ENCODE peak calls at places on chromosomes 7 and 10, in six cellular contexts. U is fibroblast of pulmonary artery, P is right lobe of liver, E is PC-9, Q is H1, I is foreskin keratinocyte. B is an unnamed sample.

GRCh38 chr10:7121154-7121797 is 289.6 kb downstream of the SFMBT2 start:
- DNase-seq in I (no peak), U (peak), Q (peak), E (peak), P (no peak), B (peak)

GRCh38 chr7:99755085-99755484 is 20.1 kb upstream of the CYP3A7 start:
- DNase-seq in P (no peak), I (no peak), U (no peak), E (no peak), Q (no peak), B (no peak)

GRCh38 chr10:69335063-69335587 is 56.8 kb downstream of the HK1 start:
- DNase-seq in E (peak), U (peak), Q (no peak), P (peak), I (no peak), B (no peak)

GRCh38 chr7:100157334-100158228 is 942 bp downstream of the TRAPPC14 start:
- DNase-seq in Q (no peak), I (peak), E (peak), P (no peak), U (peak), B (no peak)

GRCh38 chr7:150945171-150945852 is 32.8 kb downstream of the KCNH2 start:
- DNase-seq in E (no peak), I (no peak), Q (no peak), P (no peak), U (no peak), B (no peak)

GRCh38 chr10:79431891-79432831 is 13.3 kb downstream of the ZCCHC24 start:
- DNase-seq in U (no peak), I (no peak), P (no peak), E (no peak), Q (no peak), B (no peak)

GRCh38 chr10:97683556-97684357 is 3.3 kb downstream of the AVPI1 start:
- DNase-seq in U (peak), E (peak), Q (no peak), P (no peak), I (peak), B (no peak)

GRCh38 chr7:139774376-139774775 is 3.4 kb downstream of the HIPK2 start:
- DNase-seq in P (no peak), Q (no peak), U (peak), I (peak), E (no peak), B (no peak)

GRCh38 chr7:30700941-30701340 is 18.7 kb upstream of the CRHR2 start:
- DNase-seq in I (no peak), U (no peak), P (no peak), E (no peak), Q (no peak), B (no peak)

GRCh38 chr10:81479316-81479715 is 395.7 kb upstream of the NRG3 start:
- DNase-seq in P (no peak), Q (no peak), U (no peak), I (no peak), E (no peak), B (no peak)

GRCh38 chr7:82740246-82740848 is 296.8 kb upstream of the CACNA2D1 start:
- DNase-seq in I (peak), U (peak), P (no peak), Q (peak), E (peak), B (peak)

GRCh38 chr7:99996755-99997544 is 18.4 kb upstream of the ZKSCAN1 start:
- DNase-seq in E (no peak), P (no peak), I (no peak), U (no peak), Q (no peak), B (no peak)

GRCh38 chr10:73857446-73857845 is 16.9 kb downstream of the CAMK2G start:
- DNase-seq in U (no peak), I (no peak), E (no peak), P (no peak), Q (no peak), B (no peak)

DNA sequence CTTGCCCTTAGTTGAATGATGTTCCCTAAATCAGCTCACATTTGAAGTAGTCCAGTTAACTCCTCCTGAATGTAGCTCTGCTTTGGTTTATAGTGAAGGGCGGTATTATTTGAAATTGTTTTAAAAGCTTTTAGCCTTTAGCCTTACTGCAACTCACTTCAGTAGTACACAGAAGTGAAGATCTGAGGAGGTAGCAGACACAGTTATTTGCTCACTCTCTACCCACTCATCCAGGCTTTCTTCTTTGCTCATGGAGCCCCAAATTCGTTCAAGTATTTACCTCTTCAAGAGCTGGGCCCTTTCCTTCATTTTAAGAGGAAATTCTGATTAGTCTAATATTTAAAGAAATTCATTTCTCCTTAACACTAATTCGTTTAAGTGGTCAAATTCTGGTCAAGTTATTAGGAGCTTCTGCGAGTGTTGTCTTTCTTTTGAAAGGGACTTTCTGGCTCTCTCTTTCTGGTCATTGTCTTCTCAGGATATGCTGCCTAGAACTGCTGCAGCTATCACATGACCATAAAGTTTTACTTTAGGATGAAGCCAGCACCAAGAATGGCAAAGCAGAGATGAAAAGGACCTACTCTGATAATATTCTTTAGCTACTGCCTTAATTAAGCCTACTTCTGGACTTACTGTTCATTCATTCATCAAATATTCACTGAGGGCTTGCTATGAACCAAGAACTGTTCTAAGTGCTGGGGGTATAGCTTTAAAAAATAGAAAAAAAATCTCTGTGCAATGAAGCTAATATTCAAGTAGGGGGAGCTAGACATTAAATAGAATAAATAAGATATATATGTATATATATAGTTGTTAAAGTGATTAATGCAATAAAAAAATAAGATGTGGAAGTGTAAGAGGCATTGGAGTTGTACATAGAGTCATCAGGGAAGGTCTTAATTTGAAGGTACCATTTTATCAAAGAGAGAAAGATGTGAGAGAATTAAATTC is 180.9 kb upstream of the AGR3 start:
- DNase-seq in E (no peak), P (no peak), U (peak), Q (no peak), I (no peak), B (no peak)
- TF ChIP-seq CTCF in E (peak), P (peak), U (peak), Q (no peak), I (peak), B (peak)

GRCh38 chr10:75513292-75513691 is 81.9 kb downstream of the LRMDA start:
- DNase-seq in Q (no peak), P (no peak), U (no peak), E (no peak), I (no peak), B (no peak)
- TF ChIP-seq CTCF in Q (no peak), P (no peak), U (no peak), E (no peak), I (no peak), B (no peak)

GRCh38 chr10:30462513-30462912 is 28.5 kb downstream of the MAP3K8 start:
- DNase-seq in I (no peak), E (no peak), P (no peak), U (no peak), Q (no peak), B (no peak)
- TF ChIP-seq CTCF in I (no peak), E (no peak), P (no peak), U (no peak), Q (no peak), B (no peak)

DNA sequence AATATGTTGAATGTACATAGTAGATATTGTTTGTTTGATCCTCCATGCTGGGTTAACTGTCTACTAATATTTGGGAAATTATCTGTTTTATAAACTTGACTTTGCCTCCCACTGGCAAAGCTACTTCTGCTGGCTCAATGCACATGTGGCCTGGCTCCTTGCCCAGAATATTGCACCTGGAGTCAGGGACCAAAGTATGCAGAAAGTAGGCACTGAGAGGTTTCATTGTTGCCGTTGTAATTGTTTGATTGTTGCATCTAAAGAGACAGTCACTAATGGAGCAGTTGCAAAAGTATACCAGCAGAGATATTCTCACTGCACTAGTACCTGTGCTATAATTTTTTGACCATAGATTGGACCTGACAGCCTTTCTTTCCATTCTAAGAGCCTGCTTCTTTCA is 137.8 kb upstream of the CNTNAP2 start:
- DNase-seq in Q (no peak), P (no peak), E (no peak), U (no peak), I (no peak), B (no peak)
- TF ChIP-seq CTCF in Q (no peak), P (no peak), E (no peak), U (no peak), I (no peak), B (no peak)

DNA sequence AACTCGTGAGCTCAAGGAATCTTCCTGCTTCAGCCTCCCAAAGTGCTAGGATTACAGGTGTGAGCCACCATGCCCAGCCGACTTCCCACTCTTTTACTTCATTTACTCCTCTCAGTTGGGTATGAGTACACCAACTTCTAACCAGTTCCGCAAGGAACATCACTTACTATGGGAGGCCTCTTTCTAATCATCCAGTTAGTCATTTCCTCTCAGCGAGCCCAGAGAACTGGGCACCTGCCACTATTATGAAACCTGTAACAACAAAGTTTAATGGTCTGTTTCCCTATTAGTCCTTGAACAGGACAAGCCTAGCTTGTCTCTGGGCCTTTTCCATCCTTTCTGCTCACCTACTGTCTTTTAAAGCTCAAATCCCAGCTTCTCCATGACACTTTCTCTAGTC is 88.8 kb downstream of the DNMBP start:
- DNase-seq in U (peak), I (peak), E (no peak), Q (no peak), P (no peak), B (no peak)
- TF ChIP-seq CTCF in U (no peak), I (no peak), E (no peak), Q (no peak), P (no peak), B (no peak)

GRCh38 chr7:36460811-36461429 is 71.3 kb downstream of the ANLN start:
- DNase-seq in P (peak), I (no peak), U (no peak), E (no peak), Q (no peak), B (no peak)

GRCh38 chr7:36462551-36463137 is 73.0 kb downstream of the ANLN start:
- DNase-seq in P (no peak), Q (no peak), E (no peak), U (no peak), I (no peak), B (no peak)

GRCh38 chr7:36456135-36456534 is 66.5 kb downstream of the ANLN start:
- DNase-seq in P (no peak), I (no peak), E (no peak), U (no peak), Q (no peak), B (no peak)

GRCh38 chr7:36456548-36456947 is 66.9 kb downstream of the ANLN start:
- DNase-seq in I (no peak), P (no peak), U (no peak), E (no peak), Q (no peak), B (no peak)

DNA sequence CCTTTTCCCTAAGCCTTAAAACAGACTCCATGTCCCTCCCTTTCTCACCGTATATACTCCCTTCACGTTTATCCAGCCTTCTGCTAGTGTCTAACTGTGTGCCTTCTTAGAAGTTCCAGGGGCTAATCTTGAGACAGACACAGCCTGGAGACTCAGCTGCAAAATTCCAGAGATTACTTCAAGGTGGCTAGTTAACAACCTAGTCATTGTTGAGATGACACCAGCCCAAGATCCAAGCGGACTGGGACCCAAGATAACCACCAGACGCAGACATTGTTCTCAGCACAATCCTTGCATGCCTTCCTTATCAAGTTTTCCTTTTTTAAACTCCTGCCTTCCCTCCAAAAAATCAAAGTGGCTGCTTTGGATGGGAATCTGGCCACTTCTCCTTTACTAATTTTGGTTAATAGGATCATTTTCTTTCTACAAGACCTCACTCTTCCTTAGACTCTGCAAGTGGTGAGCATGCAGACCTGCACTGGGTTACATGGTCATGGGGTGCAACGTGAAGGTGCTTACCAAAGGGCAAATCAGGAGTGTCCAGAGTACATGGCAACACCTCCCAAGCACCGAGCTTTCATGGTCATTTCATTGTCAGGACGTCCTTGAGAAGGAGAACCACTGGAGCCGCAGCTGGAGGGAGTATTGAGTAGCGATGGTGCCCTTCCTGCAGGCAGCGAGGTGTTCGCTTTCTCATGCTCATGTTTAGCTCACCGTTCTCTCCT is 69.7 kb downstream of the ANLN start:
- DNase-seq in I (no peak), U (no peak), Q (no peak), P (no peak), E (no peak), B (no peak)
- TF ChIP-seq CTCF in I (no peak), U (no peak), Q (no peak), P (no peak), E (no peak), B (no peak)

GRCh38 chr7:6576024-6576866 is 1.0 kb upstream of the ZDHHC4 start:
- DNase-seq in I (no peak), E (no peak), P (no peak), Q (no peak), U (no peak), B (no peak)

GRCh38 chr7:6578114-6579084 is 1.1 kb downstream of the ZDHHC4 start:
- DNase-seq in Q (no peak), U (peak), E (no peak), I (no peak), P (no peak), B (no peak)

GRCh38 chr7:6575246-6576023 is 1.8 kb upstream of the ZDHHC4 start:
- DNase-seq in U (no peak), I (no peak), Q (no peak), P (no peak), E (no peak), B (no peak)

GRCh38 chr7:6577369-6578113 is at the start of gene ZDHHC4:
- DNase-seq in P (peak), U (peak), Q (peak), E (peak), I (peak), B (peak)

GRCh38 chr7:6579446-6579845 is 2.2 kb downstream of the ZDHHC4 start:
- DNase-seq in U (peak), I (no peak), Q (no peak), P (no peak), E (no peak), B (no peak)
- TF ChIP-seq CTCF in U (peak), I (peak), Q (peak), P (no peak), E (peak), B (peak)

B was measured in progenitor cell of endocrine pancreas.